ENCODE peak calls at places on chromosomes 1 and 21, in six cellular contexts. V is GM12878, D is endothelial cell of umbilical vein, H is HCT116, A is transverse colon, R is spleen. I is an unnamed sample.

GRCh38 chr1:38119000-38119399 is 72.4 kb upstream of the POU3F1 start:
- DNase-seq in V (no peak), D (no peak), H (no peak), A (no peak), R (peak; percentile 12), I (no peak)

GRCh38 chr1:29120955-29121485 is 2.7 kb downstream of the TMEM200B start:
- DNase-seq in V (no peak), D (peak; percentile 42), H (peak; percentile 60), A (peak; percentile 61), R (peak; percentile 85), I (no peak)

GRCh38 chr1:36253463-36253862 is 29.2 kb downstream of the THRAP3 start:
- DNase-seq in V (no peak), D (peak; percentile 56), H (no peak), A (no peak), R (no peak), I (no peak)

GRCh38 chr1:193335797-193336428 is 149.5 kb upstream of the B3GALT2 start:
- DNase-seq in V (no peak), D (peak; percentile 21), H (no peak), A (no peak), R (no peak), I (no peak)

GRCh38 chr21:33981341-33982101 is 65.9 kb upstream of the ATP5PO start:
- DNase-seq in V (no peak), D (no peak), H (no peak), A (no peak), R (no peak), I (no peak)

GRCh38 chr21:29376556-29376955 is 77.8 kb downstream of the BACH1 start:
- DNase-seq in V (no peak), D (peak; percentile 12), H (peak; percentile 39), A (peak; percentile 42), R (peak; percentile 81), I (no peak)

GRCh38 chr1:168665975-168666374 is 63.0 kb downstream of the DPT start:
- DNase-seq in V (no peak), D (no peak), H (no peak), A (no peak), R (no peak), I (no peak)

GRCh38 chr1:7281821-7282220 is 489.3 kb upstream of the VAMP3 start:
- DNase-seq in V (no peak), D (no peak), H (no peak), A (no peak), R (no peak), I (no peak)

GRCh38 chr1:38773483-38773882 is 86.1 kb downstream of the RRAGC start:
- DNase-seq in V (no peak), D (no peak), H (no peak), A (no peak), R (no peak), I (no peak)

GRCh38 chr1:22376001-22376400 is 75.7 kb upstream of the ZBTB40 start:
- DNase-seq in V (no peak), D (no peak), H (no peak), A (no peak), R (no peak), I (no peak)

GRCh38 chr1:30225336-30225735 is 498.0 kb downstream of the MATN1 start:
- DNase-seq in V (no peak), D (no peak), H (no peak), A (no peak), R (no peak), I (no peak)

GRCh38 chr1:42962641-42963377 is 4.1 kb upstream of the SLC2A1 start:
- DNase-seq in V (no peak), D (no peak), H (no peak), A (no peak), R (no peak), I (no peak)

GRCh38 chr21:26587621-26588260 is 14.7 kb upstream of the CYYR1 start:
- DNase-seq in V (no peak), D (peak; percentile 86), H (no peak), A (no peak), R (no peak), I (no peak)

GRCh38 chr21:32248616-32249550 is 30.0 kb downstream of the MIS18A start:
- DNase-seq in V (no peak), D (peak; percentile 69), H (no peak), A (no peak), R (no peak), I (no peak)

GRCh38 chr1:205934788-205935187 is 8.5 kb downstream of the SLC26A9 start:
- DNase-seq in V (no peak), D (no peak), H (no peak), A (no peak), R (no peak), I (peak; percentile 53)

DNA sequence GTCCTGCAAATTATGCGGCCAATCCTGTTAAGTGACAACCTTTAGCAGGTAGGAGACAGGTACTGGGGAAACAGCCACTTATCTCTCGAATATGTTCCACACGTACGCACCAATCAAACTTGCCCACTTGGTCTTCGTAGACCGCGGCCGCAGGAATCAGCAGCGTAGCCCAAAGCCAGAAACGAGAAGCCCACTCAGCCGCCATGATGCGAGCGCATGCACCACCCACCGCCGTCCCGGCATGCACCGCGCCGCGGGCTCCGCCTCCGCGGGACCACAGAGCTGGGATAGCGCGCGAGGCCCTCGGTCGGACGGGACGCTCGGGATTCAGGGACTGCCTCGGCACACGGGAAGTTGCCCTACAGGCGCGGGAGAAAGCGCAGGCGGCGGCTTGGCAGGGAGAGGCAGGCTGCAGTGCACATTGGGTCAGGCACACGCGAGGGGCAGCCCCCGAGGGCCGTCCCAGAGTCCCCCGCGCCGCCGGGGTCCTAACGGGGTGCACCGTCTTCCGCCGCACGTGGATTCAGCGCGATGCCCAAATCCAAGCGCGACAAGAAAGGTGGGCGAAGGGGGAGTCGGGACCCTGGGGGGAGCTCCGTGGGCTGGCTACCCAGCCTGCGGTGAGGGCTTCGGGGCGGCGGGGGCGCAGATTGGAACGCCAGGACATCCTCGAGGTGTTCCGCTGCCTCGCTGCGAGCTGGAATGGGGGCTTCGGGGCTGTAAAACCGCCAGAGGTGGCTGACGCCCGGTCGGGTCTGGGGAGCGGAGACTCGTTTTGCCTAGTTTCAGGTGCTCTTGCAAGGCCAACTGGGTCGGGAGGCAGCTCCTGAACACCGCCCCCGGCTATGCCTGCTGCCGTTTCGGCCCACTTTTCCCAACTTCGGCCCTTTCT is at the start of the genes EMC1 and MRTO4:
- DNase-seq in V (peak; percentile 65), D (peak; percentile 89), H (peak; percentile 48), A (peak; percentile 88), R (peak; percentile 97), I (peak; percentile 80)
- TF ChIP-seq POLR2A in V (peak; percentile 99), D (peak; percentile 91), H (peak; percentile 76), A (peak; percentile 67), R (no peak), I (no peak)

GRCh38 chr1:32754282-32755097 is 51.9 kb upstream of the SYNC start:
- DNase-seq in V (no peak), D (no peak), H (no peak), A (no peak), R (no peak), I (peak; percentile 81)

GRCh38 chr1:32757213-32757895 is 54.8 kb upstream of the SYNC start:
- DNase-seq in V (no peak), D (no peak), H (no peak), A (peak; percentile 67), R (no peak), I (no peak)

GRCh38 chr1:32755098-32755809 is 52.7 kb upstream of the SYNC start:
- DNase-seq in V (no peak), D (no peak), H (no peak), A (no peak), R (no peak), I (peak; percentile 54)

GRCh38 chr1:32755810-32756159 is 53.2 kb upstream of the SYNC start:
- DNase-seq in V (no peak), D (no peak), H (no peak), A (no peak), R (no peak), I (no peak)

GRCh38 chr1:32753532-32754281 is 51.1 kb upstream of the SYNC start:
- DNase-seq in V (no peak), D (peak; percentile 73), H (no peak), A (peak; percentile 79), R (peak; percentile 85), I (peak; percentile 80)
- TF ChIP-seq POLR2AphosphoS5 in V (no peak), D (no peak), H (no peak), A (no peak), R (no peak), I (no peak)

GRCh38 chr21:45542242-45542666 is at the start of gene SLC19A1:
- DNase-seq in V (no peak), D (peak; percentile 32), H (no peak), A (peak; percentile 78), R (peak; percentile 96), I (peak; percentile 24)
- H3K27ac ChIP-seq in V (peak within 1 kb of the TSS; percentile 69), D (peak within 1 kb of the TSS; percentile 36), H (peak within 1 kb of the TSS; percentile 63), A (peak within 1 kb of the TSS; percentile 86), R (peak within 1 kb of the TSS; percentile 74), I (peak within 1 kb of the TSS; percentile 78)

DNA sequence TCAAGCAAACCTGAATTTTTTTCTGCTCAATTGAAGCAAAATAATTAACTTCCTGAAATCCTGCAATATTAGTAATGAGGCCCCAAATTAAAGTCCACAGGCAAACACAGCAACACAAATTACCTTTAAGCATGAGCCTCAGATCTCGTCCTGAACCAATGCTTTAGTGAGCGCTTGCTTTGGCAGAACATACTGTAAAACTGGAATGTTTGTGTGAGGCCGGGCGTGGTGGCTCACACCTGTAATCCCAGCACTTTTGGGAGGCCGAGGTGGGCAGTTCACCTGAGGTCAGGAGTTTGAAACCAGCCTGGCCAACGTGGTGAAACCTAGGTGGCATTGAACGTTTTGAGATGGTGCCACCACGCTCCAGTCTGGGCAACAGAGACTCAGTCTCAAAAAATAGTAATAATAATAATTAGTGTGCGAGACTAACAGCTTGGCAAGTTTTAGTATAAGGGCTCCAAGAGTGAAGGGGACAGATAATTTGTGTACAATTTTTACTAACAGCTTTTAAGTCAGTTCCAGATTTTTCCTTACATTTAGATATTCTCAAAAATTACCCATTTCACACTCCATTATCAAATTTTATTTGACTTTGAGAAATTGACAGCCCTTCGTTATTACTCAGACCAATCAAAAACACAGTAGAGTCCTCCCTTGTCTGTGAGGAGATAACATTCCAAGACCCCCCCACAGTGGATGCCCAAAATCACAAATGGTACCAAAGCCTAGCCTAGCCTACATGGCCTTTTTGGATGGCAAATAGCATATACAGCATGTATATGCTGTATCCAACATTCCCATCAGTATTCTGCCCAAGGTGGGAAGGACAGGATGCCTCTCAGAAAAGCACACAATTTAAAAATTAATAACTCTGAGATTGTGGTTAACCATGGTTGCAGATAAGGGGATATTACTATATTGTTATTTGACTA is 17.6 kb downstream of the SFPQ start:
- DNase-seq in V (no peak), D (no peak), H (no peak), A (no peak), R (no peak), I (no peak)
- TF ChIP-seq POLR2A in V (peak; percentile 46), D (peak; percentile 28), H (no peak), A (no peak), R (no peak), I (no peak)

I was measured in breast epithelium.